ENCODE peak calls at places on chromosome 13, in ten cellular contexts. M, U, V, E, O, T, K, L, P and S are unnamed samples.

GRCh38 chr13:34011552-34012085 is 193.7 kb downstream of the RFC3 start:
- DNase-seq in M (no peak), U (peak; percentile 9), V (no peak), E (no peak), O (no peak), T (no peak), K (no peak), L (no peak), P (no peak), S (no peak)

GRCh38 chr13:83881917-83882625 is at the start of gene SLITRK1:
- DNase-seq in M (peak; percentile 91), U (peak; percentile 95), V (peak; percentile 41), E (peak; percentile 69), O (peak; percentile 13), T (peak; percentile 17), K (no peak), L (peak; percentile 69), P (peak; percentile 11), S (no peak)

GRCh38 chr13:110304256-110304655 is 2.7 kb downstream of the COL4A1 start:
- DNase-seq in M (no peak), U (no peak), V (peak; percentile 76), E (no peak), O (no peak), T (peak; percentile 88), K (no peak), L (no peak), P (no peak), S (no peak)

GRCh38 chr13:24737042-24737441 is 26.9 kb upstream of the RNF17 start:
- DNase-seq in M (peak; percentile 59), U (no peak), V (no peak), E (no peak), O (no peak), T (no peak), K (no peak), L (no peak), P (no peak), S (no peak)

GRCh38 chr13:22316494-22317025 is 645.7 kb downstream of the FGF9 start:
- DNase-seq in M (no peak), U (no peak), V (no peak), E (no peak), O (no peak), T (no peak), K (no peak), L (no peak), P (no peak), S (no peak)

GRCh38 chr13:90757127-90757680 is 590.3 kb upstream of the MIR17HG start:
- DNase-seq in M (no peak), U (no peak), V (no peak), E (no peak), O (no peak), T (no peak), K (no peak), L (no peak), P (no peak), S (no peak)

GRCh38 chr13:28494537-28494860 is 429 bp downstream of the FLT1 start:
- DNase-seq in M (no peak), U (no peak), V (no peak), E (no peak), O (peak; percentile 0), T (peak; percentile 24), K (no peak), L (no peak), P (no peak), S (no peak)

GRCh38 chr13:94210826-94211225 is 268.7 kb downstream of the DCT start:
- DNase-seq in M (no peak), U (no peak), V (no peak), E (no peak), O (no peak), T (no peak), K (no peak), L (no peak), P (no peak), S (no peak)

GRCh38 chr13:21661097-21661496 is 9.8 kb upstream of the FGF9 start:
- DNase-seq in M (no peak), U (no peak), V (no peak), E (no peak), O (no peak), T (no peak), K (no peak), L (no peak), P (no peak), S (no peak)

GRCh38 chr13:98794498-98794897 is 42.0 kb upstream of the SLC15A1 start:
- DNase-seq in M (peak; percentile 67), U (no peak), V (no peak), E (no peak), O (no peak), T (no peak), K (no peak), L (no peak), P (no peak), S (no peak)

GRCh38 chr13:54845351-54845965 is 1816.8 kb downstream of the OLFM4 start:
- DNase-seq in M (peak; percentile 22), U (no peak), V (no peak), E (no peak), O (no peak), T (no peak), K (no peak), L (no peak), P (no peak), S (no peak)

GRCh38 chr13:88339271-88339741 is 668.1 kb downstream of the SLITRK5 start:
- DNase-seq in M (peak; percentile 9), U (peak; percentile 14), V (no peak), E (peak; percentile 44), O (no peak), T (no peak), K (no peak), L (no peak), P (no peak), S (no peak)

GRCh38 chr13:51278426-51279130 is 56.4 kb downstream of the FAM124A start:
- DNase-seq in M (no peak), U (no peak), V (no peak), E (no peak), O (no peak), T (no peak), K (no peak), L (no peak), P (no peak), S (no peak)

GRCh38 chr13:24718192-24718965 is 38.2 kb downstream of the ATP12A start:
- DNase-seq in M (no peak), U (no peak), V (no peak), E (no peak), O (no peak), T (no peak), K (no peak), L (no peak), P (no peak), S (no peak)

GRCh38 chr13:112141643-112142400 is 74.9 kb downstream of the SOX1 start:
- DNase-seq in M (no peak), U (no peak), V (no peak), E (no peak), O (no peak), T (no peak), K (no peak), L (no peak), P (no peak), S (no peak)

GRCh38 chr13:49635599-49636433 is 7.5 kb downstream of the ARL11 start:
- DNase-seq in M (peak; percentile 83), U (peak; percentile 47), V (peak; percentile 14), E (no peak), O (no peak), T (peak; percentile 78), K (no peak), L (no peak), P (no peak), S (no peak)

GRCh38 chr13:95607363-95607762 is 37.1 kb downstream of the DZIP1 start:
- DNase-seq in M (no peak), U (no peak), V (peak; percentile 47), E (no peak), O (peak; percentile 2), T (peak; percentile 87), K (no peak), L (no peak), P (no peak), S (no peak)

GRCh38 chr13:109344552-109345157 is 441.7 kb downstream of the IRS2 start:
- DNase-seq in M (peak; percentile 51), U (peak; percentile 9), V (peak; percentile 50), E (no peak), O (no peak), T (peak; percentile 64), K (no peak), L (no peak), P (no peak), S (peak; percentile 38)

GRCh38 chr13:104943331-104943730 is 1592.1 kb downstream of the EFNB2 start:
- DNase-seq in M (no peak), U (no peak), V (no peak), E (no peak), O (no peak), T (no peak), K (no peak), L (no peak), P (no peak), S (no peak)

GRCh38 chr13:31595568-31595967 is 143.8 kb upstream of the RXFP2 start:
- DNase-seq in M (no peak), U (no peak), V (no peak), E (no peak), O (no peak), T (peak; percentile 89), K (no peak), L (no peak), P (no peak), S (no peak)

GRCh38 chr13:110047511-110047910 is 259.4 kb downstream of the COL4A1 start:
- DNase-seq in M (no peak), U (no peak), V (peak; percentile 24), E (peak; percentile 80), O (peak; percentile 97), T (peak; percentile 81), K (no peak), L (peak; percentile 32), P (peak; percentile 65), S (no peak)

GRCh38 chr13:91482427-91482826 is 84.0 kb downstream of the GPC5 start:
- DNase-seq in M (peak; percentile 86), U (peak; percentile 51), V (peak; percentile 34), E (no peak), O (no peak), T (no peak), K (no peak), L (no peak), P (no peak), S (no peak)

GRCh38 chr13:41590643-41591042 is 133.3 kb downstream of the RGCC start:
- DNase-seq in M (no peak), U (no peak), V (no peak), E (no peak), O (no peak), T (no peak), K (no peak), L (no peak), P (no peak), S (no peak)

GRCh38 chr13:28044608-28045007 is 55.8 kb downstream of the FLT3 start:
- DNase-seq in M (no peak), U (no peak), V (peak; percentile 26), E (no peak), O (no peak), T (no peak), K (no peak), L (no peak), P (no peak), S (no peak)

GRCh38 chr13:33918199-33918932 is 100.4 kb downstream of the RFC3 start:
- DNase-seq in M (no peak), U (no peak), V (peak; percentile 71), E (no peak), O (peak; percentile 25), T (peak; percentile 89), K (no peak), L (no peak), P (peak; percentile 70), S (no peak)

GRCh38 chr13:103539265-103539664 is 473.0 kb upstream of the SLC10A2 start:
- DNase-seq in M (peak; percentile 84), U (no peak), V (no peak), E (no peak), O (peak; percentile 85), T (no peak), K (no peak), L (no peak), P (no peak), S (no peak)

GRCh38 chr13:29888306-29888705 is 37.9 kb upstream of the UBL3 start:
- DNase-seq in M (no peak), U (no peak), V (no peak), E (no peak), O (no peak), T (peak; percentile 22), K (no peak), L (no peak), P (no peak), S (no peak)

GRCh38 chr13:45933203-45934014 is 81.9 kb upstream of the SIAH3 start:
- DNase-seq in M (no peak), U (no peak), V (no peak), E (no peak), O (no peak), T (no peak), K (no peak), L (no peak), P (no peak), S (no peak)